ENCODE peak calls at places on chromosomes 5 and 9, in nine cellular contexts. N is GM12878, Y is esophagus squamous epithelium, Z is adrenal gland, A is A549, R is H54, C is stomach, H is NB4, P is transverse colon. X is an unnamed sample.

GRCh38 chr5:153592081-153592480 is 101.6 kb downstream of the GRIA1 start:
- DNase-seq in N (no peak), Y (no peak), Z (peak), A (no peak), R (no peak), C (no peak), H (no peak), P (no peak), X (no peak)

GRCh38 chr9:127562841-127563523 is 49.1 kb upstream of the STXBP1 start:
- DNase-seq in N (no peak), Y (no peak), Z (no peak), A (peak), R (peak), C (no peak), H (no peak), P (no peak), X (no peak)

GRCh38 chr9:11702529-11702928 is 990.7 kb upstream of the TYRP1 start:
- DNase-seq in N (no peak), Y (no peak), Z (no peak), A (no peak), R (no peak), C (no peak), H (no peak), P (no peak), X (no peak)

GRCh38 chr5:172209714-172210113 is 15.7 kb downstream of the EFCAB9 start:
- DNase-seq in N (no peak), Y (no peak), Z (no peak), A (no peak), R (no peak), C (no peak), H (no peak), P (no peak), X (no peak)

GRCh38 chr5:14676320-14676719 is 11.8 kb downstream of the OTULIN start:
- DNase-seq in N (no peak), Y (no peak), Z (no peak), A (no peak), R (peak), C (peak), H (peak), P (no peak), X (peak)

GRCh38 chr5:169637085-169637855 is at the start of gene DOCK2:
- DNase-seq in N (no peak), Y (peak), Z (peak), A (no peak), R (no peak), C (peak), H (peak), P (peak), X (peak)

GRCh38 chr5:43780586-43780985 is 177.6 kb downstream of the NNT start:
- DNase-seq in N (no peak), Y (no peak), Z (no peak), A (no peak), R (no peak), C (no peak), H (no peak), P (no peak), X (no peak)

GRCh38 chr5:98328015-98328414 is 445.4 kb upstream of the RGMB start:
- DNase-seq in N (no peak), Y (no peak), Z (no peak), A (no peak), R (no peak), C (no peak), H (no peak), P (no peak), X (no peak)

GRCh38 chr5:135242021-135242480 is 157.0 kb downstream of the MACROH2A1 start:
- DNase-seq in N (no peak), Y (no peak), Z (peak), A (no peak), R (peak), C (peak), H (no peak), P (no peak), X (no peak)

GRCh38 chr5:170100051-170100943 is 5.4 kb upstream of the FOXI1 start:
- DNase-seq in N (peak), Y (peak), Z (peak), A (peak), R (peak), C (peak), H (peak), P (peak), X (peak)

GRCh38 chr9:18385676-18386075 is 88.3 kb upstream of the ADAMTSL1 start:
- DNase-seq in N (no peak), Y (no peak), Z (no peak), A (no peak), R (no peak), C (no peak), H (no peak), P (no peak), X (no peak)

GRCh38 chr5:58407042-58407709 is 52.7 kb downstream of the PLK2 start:
- DNase-seq in N (no peak), Y (no peak), Z (no peak), A (peak), R (peak), C (no peak), H (no peak), P (no peak), X (no peak)

GRCh38 chr9:20382460-20383071 is 239.7 kb downstream of the MLLT3 start:
- DNase-seq in N (no peak), Y (no peak), Z (no peak), A (peak), R (no peak), C (no peak), H (no peak), P (no peak), X (peak)

GRCh38 chr5:175347027-175347426 is 97.0 kb downstream of the DRD1 start:
- DNase-seq in N (no peak), Y (no peak), Z (no peak), A (peak), R (peak), C (no peak), H (no peak), P (no peak), X (no peak)

GRCh38 chr5:169637856-169638190 is 748 bp downstream of the DOCK2 start:
- DNase-seq in N (no peak), Y (no peak), Z (no peak), A (no peak), R (no peak), C (peak), H (peak), P (peak), X (no peak)

GRCh38 chr5:37533851-37534250 is 154.7 kb downstream of the WDR70 start:
- DNase-seq in N (no peak), Y (no peak), Z (no peak), A (peak), R (peak), C (no peak), H (no peak), P (no peak), X (no peak)

GRCh38 chr9:79709945-79710674 is 138.3 kb downstream of the TLE4 start:
- DNase-seq in N (no peak), Y (no peak), Z (no peak), A (no peak), R (no peak), C (no peak), H (no peak), P (no peak), X (no peak)

GRCh38 chr5:392431-392988 is 50.5 kb upstream of the EXOC3 start:
- DNase-seq in N (peak), Y (no peak), Z (peak), A (peak), R (peak), C (peak), H (peak), P (no peak), X (no peak)

GRCh38 chr5:173689171-173689676 is 72.8 kb upstream of the BOD1 start:
- DNase-seq in N (no peak), Y (no peak), Z (no peak), A (peak), R (no peak), C (peak), H (no peak), P (no peak), X (no peak)

GRCh38 chr9:33638516-33638915 is 114.5 kb downstream of the ANKRD18B start:
- DNase-seq in N (no peak), Y (no peak), Z (no peak), A (no peak), R (no peak), C (no peak), H (no peak), P (no peak), X (no peak)

GRCh38 chr9:72951520-72952393 is 1.1 kb downstream of the ALDH1A1 start:
- DNase-seq in N (no peak), Y (no peak), Z (no peak), A (peak), R (no peak), C (no peak), H (no peak), P (no peak), X (no peak)

GRCh38 chr9:114690308-114690707 is 8.3 kb upstream of the TEX48 start:
- DNase-seq in N (no peak), Y (no peak), Z (no peak), A (peak), R (no peak), C (no peak), H (no peak), P (no peak), X (no peak)

GRCh38 chr5:108249095-108249784 is 132.7 kb downstream of the FBXL17 start:
- DNase-seq in N (no peak), Y (no peak), Z (no peak), A (no peak), R (no peak), C (no peak), H (no peak), P (no peak), X (no peak)

GRCh38 chr9:98707158-98708102 is 1.3 kb downstream of the GABBR2 start:
- DNase-seq in N (no peak), Y (no peak), Z (peak), A (peak), R (no peak), C (peak), H (peak), P (no peak), X (peak)

GRCh38 chr5:62431735-62432617 is 19.4 kb downstream of the IPO11 start:
- DNase-seq in N (no peak), Y (no peak), Z (no peak), A (no peak), R (no peak), C (peak), H (peak), P (peak), X (peak)

GRCh38 chr5:138230981-138231589 is 18.0 kb upstream of the CDC23 start:
- DNase-seq in N (no peak), Y (no peak), Z (no peak), A (peak), R (no peak), C (peak), H (peak), P (no peak), X (no peak)

GRCh38 chr9:132237481-132237880 is 75.6 kb downstream of the NTNG2 start:
- DNase-seq in N (no peak), Y (no peak), Z (no peak), A (peak), R (peak), C (no peak), H (no peak), P (no peak), X (no peak)

GRCh38 chr9:83334320-83334719 is 203.9 kb downstream of the FRMD3 start:
- DNase-seq in N (peak), Y (peak), Z (peak), A (peak), R (peak), C (peak), H (peak), P (peak), X (peak)

GRCh38 chr9:96065482-96066251 is 190.2 kb downstream of the ERCC6L2 start:
- DNase-seq in N (no peak), Y (no peak), Z (no peak), A (no peak), R (no peak), C (no peak), H (no peak), P (no peak), X (no peak)

DNA sequence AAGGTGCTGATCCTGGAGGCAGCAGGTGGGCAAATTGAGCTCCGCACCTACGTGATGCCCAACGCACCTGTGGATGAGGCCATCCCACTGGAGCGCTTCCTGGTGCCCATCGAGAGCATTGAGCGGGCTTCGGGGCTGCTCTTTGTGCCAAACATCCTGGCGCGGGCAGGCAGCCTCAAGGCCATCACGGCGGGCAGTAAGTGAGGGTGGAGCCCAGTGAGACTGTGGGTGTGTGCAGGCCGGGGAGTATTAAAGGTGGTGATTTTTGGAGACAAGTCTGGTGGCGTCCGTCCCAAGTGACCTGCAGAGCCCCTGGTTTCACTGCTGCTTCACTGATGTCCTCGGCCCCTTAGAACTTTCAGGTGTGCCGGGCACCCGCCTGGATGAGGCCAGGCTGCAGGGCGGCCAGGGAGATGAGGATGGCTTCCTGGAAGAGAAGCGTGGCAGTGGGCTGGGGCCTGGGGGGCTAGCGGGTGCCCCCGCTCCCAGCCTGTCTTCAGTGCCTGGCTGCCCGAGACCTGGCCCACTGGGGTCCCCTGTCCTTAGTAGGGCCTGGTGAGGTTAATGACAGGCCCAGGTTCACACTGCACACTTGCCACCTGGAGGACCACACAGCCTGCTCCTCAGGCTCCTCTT is 4.2 kb downstream of the ENDOG start:
- DNase-seq in N (no peak), Y (no peak), Z (no peak), A (no peak), R (no peak), C (no peak), H (no peak), P (no peak), X (no peak)
- TF ChIP-seq POLR2A in N (no peak), Y (no peak), Z (no peak), A (no peak), R (no peak), C (no peak), H (no peak), P (no peak), X (peak)

DNA sequence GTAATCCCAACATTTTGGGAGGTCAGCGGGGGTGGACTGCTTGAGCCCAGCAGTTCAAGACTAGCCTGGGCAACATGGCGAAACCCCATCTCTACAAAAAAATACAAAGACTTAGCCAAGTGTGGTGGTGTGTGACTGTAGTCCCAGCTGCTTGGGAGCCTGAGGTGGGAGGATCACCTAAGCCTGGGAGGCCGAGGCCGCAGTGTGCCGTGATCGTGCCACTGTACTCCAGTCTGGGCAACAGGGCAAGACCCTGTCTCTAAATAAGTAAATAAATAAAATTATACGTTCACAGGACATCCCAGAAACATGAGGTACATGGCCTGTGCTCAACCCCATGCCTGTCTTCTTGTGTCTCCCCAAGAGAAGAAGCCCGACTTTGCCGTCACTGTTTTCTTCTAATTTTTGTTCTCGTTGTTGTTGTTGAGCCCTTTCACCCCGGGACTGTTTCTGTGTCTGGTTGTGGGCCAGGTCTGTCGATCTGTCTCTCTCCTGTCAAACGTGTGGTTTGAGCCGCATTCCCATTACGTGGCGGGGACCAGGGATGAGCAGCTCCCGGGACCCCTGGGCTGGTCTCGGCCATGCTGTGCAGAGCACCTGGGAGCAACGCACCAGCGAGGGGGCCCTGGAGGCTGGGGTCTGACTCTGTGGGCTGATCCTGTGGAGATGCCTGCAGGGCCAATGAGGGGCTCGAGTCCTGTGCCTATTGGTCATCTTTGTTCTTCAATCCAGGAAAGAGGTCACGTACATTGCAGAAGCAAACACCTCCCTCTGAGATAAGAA is 32.2 kb downstream of the NACC2 start:
- DNase-seq in N (no peak), Y (no peak), Z (no peak), A (no peak), R (no peak), C (no peak), H (no peak), P (no peak), X (no peak)
- TF ChIP-seq POLR2A in N (no peak), Y (no peak), Z (no peak), A (no peak), R (no peak), C (no peak), H (no peak), P (no peak), X (no peak)

DNA sequence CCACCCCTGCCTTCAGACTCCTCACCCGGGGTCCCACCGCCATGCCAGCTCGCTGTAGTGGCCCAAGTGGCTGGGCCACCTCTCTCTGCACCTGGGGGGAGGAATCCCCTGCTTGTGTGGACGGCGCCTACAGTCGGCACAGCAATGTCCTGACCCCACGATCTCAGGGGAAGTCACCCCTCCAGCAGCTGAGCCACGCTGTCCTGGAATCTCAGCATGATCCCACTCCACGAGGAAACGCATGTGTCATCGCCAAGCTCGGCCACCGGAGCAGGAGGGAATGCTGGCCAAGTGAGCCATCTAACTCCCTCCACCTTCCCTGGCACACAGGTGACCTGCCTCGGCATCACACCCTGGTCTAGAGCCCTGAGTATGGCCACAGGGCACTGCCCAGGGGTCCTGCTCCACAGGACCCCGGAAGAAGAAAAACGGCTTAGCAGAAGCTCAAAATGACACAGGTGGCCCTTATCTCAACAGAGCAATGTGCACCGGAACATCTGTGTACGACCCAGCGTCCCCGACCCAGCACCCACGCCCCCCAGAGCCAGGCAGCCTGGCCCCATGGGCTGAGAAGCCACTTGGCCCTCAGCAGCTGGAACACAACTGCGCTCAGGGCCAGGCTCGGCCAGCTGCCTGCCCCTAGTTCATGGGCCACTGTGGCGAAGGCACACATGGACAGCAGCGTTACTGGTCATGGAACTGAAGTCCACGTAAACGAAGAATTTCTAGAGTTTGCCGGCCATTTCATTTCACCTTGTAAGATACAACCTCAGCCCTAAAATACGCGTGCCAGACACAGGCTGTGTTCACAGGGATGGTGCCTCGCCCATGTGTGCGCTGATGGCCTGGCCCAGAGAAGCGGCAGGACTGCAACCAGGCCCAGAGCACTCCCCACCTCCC is 23.4 kb upstream of the CAMSAP1 start:
- DNase-seq in N (no peak), Y (no peak), Z (no peak), A (no peak), R (no peak), C (no peak), H (no peak), P (no peak), X (no peak)
- TF ChIP-seq POLR2A in N (no peak), Y (no peak), Z (no peak), A (no peak), R (no peak), C (no peak), H (no peak), P (no peak), X (no peak)

GRCh38 chr5:60846298-60846697 is 2.2 kb upstream of the ELOVL7 start:
- DNase-seq in N (no peak), Y (no peak), Z (no peak), A (no peak), R (no peak), C (no peak), H (no peak), P (no peak), X (no peak)

GRCh38 chr5:60844429-60844890 is 391 bp upstream of the ELOVL7 start:
- DNase-seq in N (no peak), Y (no peak), Z (no peak), A (no peak), R (peak), C (no peak), H (no peak), P (no peak), X (no peak)

GRCh38 chr5:60841361-60841760 is 2.7 kb downstream of the ELOVL7 start:
- DNase-seq in N (no peak), Y (no peak), Z (no peak), A (no peak), R (no peak), C (no peak), H (no peak), P (no peak), X (no peak)

GRCh38 chr5:60842859-60843692 is 993 bp downstream of the ELOVL7 start:
- DNase-seq in N (no peak), Y (no peak), Z (no peak), A (peak), R (peak), C (no peak), H (no peak), P (peak), X (peak)

GRCh38 chr5:60843693-60844428 is at the start of gene ELOVL7:
- DNase-seq in N (no peak), Y (no peak), Z (peak), A (peak), R (peak), C (peak), H (no peak), P (peak), X (peak)
- TF ChIP-seq POLR2A in N (peak), Y (no peak), Z (no peak), A (no peak), R (no peak), C (no peak), H (no peak), P (peak), X (no peak)

X was measured in erythroblast.